ENCODE peak calls at places on chromosomes 13 and 19, in eight cellular contexts. N is heart left ventricle; D is body of pancreas; S is pancreas; E is CD8-positive, alpha-beta T cell; Y is upper lobe of left lung; V is tibial nerve; B is heart right ventricle. C is an unnamed sample.

GRCh38 chr13:110308377-110309158 is 1.5 kb downstream of the COL4A2 start:
- DNase-seq in N (peak), D (peak), S (no peak), E (no peak), Y (no peak), V (no peak), B (no peak), C (no peak)

GRCh38 chr19:44587863-44588752 is 25.3 kb upstream of the IGSF23 start:
- DNase-seq in N (no peak), D (no peak), S (no peak), E (no peak), Y (no peak), V (no peak), B (no peak), C (no peak)

GRCh38 chr13:63351081-63351480 is 1935.4 kb upstream of the PCDH20 start:
- DNase-seq in N (no peak), D (no peak), S (no peak), E (no peak), Y (no peak), V (no peak), B (no peak), C (no peak)

GRCh38 chr19:29001006-29001921 is 211.7 kb downstream of the UQCRFS1 start:
- DNase-seq in N (no peak), D (no peak), S (no peak), E (no peak), Y (no peak), V (no peak), B (no peak), C (no peak)

GRCh38 chr13:36718146-36718545 is 44.3 kb downstream of the SERTM1 start:
- DNase-seq in N (no peak), D (no peak), S (no peak), E (no peak), Y (no peak), V (no peak), B (no peak), C (no peak)

GRCh38 chr19:21023901-21024300 is 3.4 kb downstream of the ZNF430 start:
- DNase-seq in N (no peak), D (no peak), S (no peak), E (no peak), Y (no peak), V (no peak), B (no peak), C (no peak)

GRCh38 chr13:53439439-53440225 is 411.0 kb downstream of the OLFM4 start:
- DNase-seq in N (no peak), D (no peak), S (no peak), E (no peak), Y (no peak), V (no peak), B (peak), C (no peak)

GRCh38 chr13:46339035-46339666 is 47.9 kb downstream of the RUBCNL start:
- DNase-seq in N (peak), D (peak), S (no peak), E (no peak), Y (peak), V (no peak), B (no peak), C (peak)

GRCh38 chr13:71787461-71787860 is 79.5 kb downstream of the DACH1 start:
- DNase-seq in N (no peak), D (no peak), S (no peak), E (no peak), Y (no peak), V (no peak), B (no peak), C (no peak)
- H3K4me3 ChIP-seq in N (no peak), D (no peak), S (no peak), E (no peak), Y (no peak), V (no peak), B (no peak), C (no peak)

GRCh38 chr19:31545766-31546165 is 196.5 kb upstream of the TSHZ3 start:
- DNase-seq in N (no peak), D (no peak), S (no peak), E (no peak), Y (no peak), V (no peak), B (no peak), C (no peak)

GRCh38 chr19:31553112-31553843 is 204.0 kb upstream of the TSHZ3 start:
- DNase-seq in N (no peak), D (no peak), S (no peak), E (no peak), Y (no peak), V (peak), B (no peak), C (no peak)

GRCh38 chr19:31553844-31554215 is 204.6 kb upstream of the TSHZ3 start:
- DNase-seq in N (peak), D (no peak), S (no peak), E (no peak), Y (no peak), V (peak), B (no peak), C (no peak)

GRCh38 chr19:31546561-31546960 is 197.3 kb upstream of the TSHZ3 start:
- DNase-seq in N (no peak), D (no peak), S (no peak), E (no peak), Y (no peak), V (no peak), B (no peak), C (no peak)

DNA sequence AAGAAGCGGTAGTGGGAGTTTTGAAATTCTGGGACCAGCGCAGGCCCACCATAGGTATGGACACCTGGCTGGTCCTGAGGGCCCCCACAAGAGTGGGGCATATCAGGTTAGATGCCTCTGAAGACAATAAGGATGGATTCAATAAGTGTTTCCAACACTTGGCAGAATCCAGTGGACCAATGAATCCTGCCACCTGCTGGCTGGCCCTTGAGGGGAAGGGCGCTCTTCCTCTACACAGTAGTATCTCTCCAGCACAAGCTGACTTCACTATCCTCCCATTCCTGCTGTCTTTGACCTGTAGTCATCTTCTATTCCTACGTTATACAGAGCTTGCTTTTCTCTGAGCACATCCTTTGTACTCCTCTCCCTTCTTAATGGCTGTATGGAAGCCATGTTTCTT is 199.7 kb upstream of the TSHZ3 start:
- DNase-seq in N (no peak), D (peak), S (no peak), E (no peak), Y (no peak), V (no peak), B (peak), C (no peak)
- TF ChIP-seq CTCF in N (peak), D (peak), S (no peak), E (no peak), Y (peak), V (no peak), B (peak), C (no peak)

GRCh38 chr19:1064661-1065605 is 2.0 kb upstream of the ARHGAP45 start:
- DNase-seq in N (no peak), D (peak), S (peak), E (peak), Y (peak), V (no peak), B (peak), C (no peak)
- H3K4me3 ChIP-seq in N (no peak), D (no peak), S (no peak), E (peak), Y (peak), V (no peak), B (peak), C (no peak)

GRCh38 chr19:7916137-7916907 is 1.7 kb downstream of the TGFBR3L start:
- DNase-seq in N (no peak), D (no peak), S (peak), E (peak), Y (no peak), V (no peak), B (no peak), C (no peak)

GRCh38 chr19:7915250-7916136 is 863 bp downstream of the TGFBR3L start:
- DNase-seq in N (no peak), D (no peak), S (no peak), E (no peak), Y (no peak), V (no peak), B (no peak), C (no peak)

GRCh38 chr19:7918615-7919421 is 1.3 kb upstream of the SNAPC2 start:
- DNase-seq in N (no peak), D (no peak), S (no peak), E (no peak), Y (no peak), V (no peak), B (no peak), C (no peak)

GRCh38 chr19:7916908-7917291 is 2.3 kb downstream of the TGFBR3L start:
- DNase-seq in N (no peak), D (no peak), S (no peak), E (no peak), Y (no peak), V (no peak), B (no peak), C (no peak)

DNA sequence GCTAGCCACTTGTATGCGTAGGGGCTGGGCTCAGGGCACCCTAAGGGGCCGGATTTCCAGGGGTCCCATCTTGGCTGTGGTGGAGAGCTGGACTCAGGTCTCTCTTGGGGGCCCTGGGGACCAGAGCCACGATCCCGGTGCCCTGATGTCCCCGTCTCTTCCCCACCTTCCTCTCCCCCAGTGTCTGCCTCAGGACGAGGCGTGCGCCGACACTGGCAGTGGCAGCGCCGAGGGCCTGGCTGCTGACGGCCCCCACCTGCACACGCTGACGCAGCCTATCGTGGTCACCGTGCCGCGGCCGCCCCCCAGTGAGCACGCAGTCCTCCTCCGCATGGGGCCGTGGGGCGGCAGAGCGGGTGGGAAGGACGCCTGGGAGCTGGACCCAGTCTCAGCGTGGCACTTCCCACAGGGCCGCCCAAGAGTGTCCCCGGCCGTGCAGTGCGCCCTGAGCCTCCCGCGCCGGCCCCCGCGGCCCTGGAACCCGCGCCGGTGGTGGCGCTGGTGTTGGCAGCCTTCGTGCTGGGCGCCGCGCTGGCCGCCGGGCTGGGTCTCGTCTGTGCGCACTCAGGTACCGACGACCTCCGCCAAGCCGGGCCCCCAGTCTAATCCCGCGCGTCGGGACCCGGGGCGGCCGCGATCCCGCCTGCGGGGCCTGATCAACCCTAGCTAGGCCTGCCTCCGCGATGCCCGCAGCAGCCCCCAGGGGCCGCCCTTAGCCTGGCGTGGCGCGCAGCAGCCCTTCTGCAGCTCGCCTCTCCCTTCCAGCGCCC is 2.7 kb upstream of the SNAPC2 start:
- DNase-seq in N (no peak), D (peak), S (peak), E (peak), Y (no peak), V (no peak), B (peak), C (no peak)
- TF ChIP-seq CTCF in N (peak), D (no peak), S (no peak), E (peak), Y (peak), V (peak), B (peak), C (peak)

DNA sequence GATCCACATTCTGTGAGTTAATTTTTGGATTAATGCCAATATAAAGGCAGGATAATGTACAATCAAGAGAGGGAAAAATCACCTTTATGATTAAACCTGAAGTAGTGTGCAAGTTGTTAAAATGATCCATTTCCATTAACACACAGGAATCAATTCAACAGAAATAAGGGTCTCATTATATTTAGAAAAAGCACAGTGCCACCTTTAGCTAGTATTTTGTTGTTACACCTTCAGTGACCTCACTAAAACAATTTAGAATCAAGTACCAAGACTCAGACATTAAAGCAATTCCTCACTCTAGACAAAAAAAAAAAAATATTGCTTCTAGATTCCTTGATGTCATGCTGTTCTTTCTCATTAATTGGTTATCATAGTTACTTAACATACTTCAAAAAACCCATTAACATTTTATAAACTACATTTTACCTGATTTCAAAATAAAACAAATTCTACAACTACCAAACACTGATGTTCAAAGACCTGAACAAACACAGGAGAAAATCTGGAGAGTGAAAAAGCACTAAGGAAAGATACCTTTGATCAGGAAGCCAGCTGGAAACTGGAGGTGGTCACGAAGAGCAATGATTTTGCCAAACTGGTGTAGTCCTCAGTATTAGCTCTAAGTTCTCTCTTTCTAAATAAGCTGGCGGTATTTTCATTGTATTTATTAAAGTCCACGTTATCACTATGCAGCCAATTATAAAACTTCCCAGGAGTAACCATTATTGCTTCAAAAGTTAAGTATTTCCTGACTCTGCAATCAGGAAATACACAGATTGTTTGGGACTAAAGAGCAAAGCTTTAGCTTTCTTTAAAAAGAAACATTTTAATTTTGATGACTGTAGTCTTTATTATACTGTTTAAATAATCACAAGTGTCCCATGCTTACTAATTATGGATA is 115.3 kb downstream of the TBC1D4 start:
- DNase-seq in N (no peak), D (no peak), S (no peak), E (no peak), Y (no peak), V (no peak), B (no peak), C (no peak)
- H3K4me3 ChIP-seq in N (peak), D (no peak), S (no peak), E (no peak), Y (no peak), V (no peak), B (peak), C (peak)

DNA sequence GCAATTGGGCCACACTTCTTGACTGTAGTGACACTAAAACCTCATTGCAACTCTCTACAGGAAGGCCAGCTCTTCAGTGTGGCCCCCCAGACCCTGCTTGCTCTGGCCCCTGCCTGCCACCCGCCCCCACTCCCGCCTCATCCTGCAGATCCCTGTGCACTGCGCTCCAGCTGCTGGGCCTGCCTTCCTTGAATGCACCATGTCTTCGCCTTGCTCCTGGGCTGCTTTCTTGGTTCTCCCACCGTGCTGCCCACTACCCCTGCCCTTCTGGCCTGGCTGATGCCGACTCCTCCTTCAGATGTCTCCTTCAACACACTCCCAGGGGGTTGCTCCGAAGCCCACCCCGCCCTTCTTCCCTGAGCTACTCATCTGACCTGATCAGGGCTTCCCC is 98.2 kb downstream of the SIPA1L3 start:
- DNase-seq in N (peak), D (no peak), S (no peak), E (no peak), Y (no peak), V (no peak), B (no peak), C (no peak)
- TF ChIP-seq CTCF in N (no peak), D (no peak), S (no peak), E (no peak), Y (no peak), V (no peak), B (no peak), C (no peak)

GRCh38 chr19:23015660-23016059 is 12.7 kb upstream of the ZNF728 start:
- DNase-seq in N (no peak), D (no peak), S (no peak), E (no peak), Y (no peak), V (no peak), B (no peak), C (no peak)
- H3K4me3 ChIP-seq in N (no peak), D (no peak), S (no peak), E (no peak), Y (no peak), V (no peak), B (no peak), C (no peak)

DNA sequence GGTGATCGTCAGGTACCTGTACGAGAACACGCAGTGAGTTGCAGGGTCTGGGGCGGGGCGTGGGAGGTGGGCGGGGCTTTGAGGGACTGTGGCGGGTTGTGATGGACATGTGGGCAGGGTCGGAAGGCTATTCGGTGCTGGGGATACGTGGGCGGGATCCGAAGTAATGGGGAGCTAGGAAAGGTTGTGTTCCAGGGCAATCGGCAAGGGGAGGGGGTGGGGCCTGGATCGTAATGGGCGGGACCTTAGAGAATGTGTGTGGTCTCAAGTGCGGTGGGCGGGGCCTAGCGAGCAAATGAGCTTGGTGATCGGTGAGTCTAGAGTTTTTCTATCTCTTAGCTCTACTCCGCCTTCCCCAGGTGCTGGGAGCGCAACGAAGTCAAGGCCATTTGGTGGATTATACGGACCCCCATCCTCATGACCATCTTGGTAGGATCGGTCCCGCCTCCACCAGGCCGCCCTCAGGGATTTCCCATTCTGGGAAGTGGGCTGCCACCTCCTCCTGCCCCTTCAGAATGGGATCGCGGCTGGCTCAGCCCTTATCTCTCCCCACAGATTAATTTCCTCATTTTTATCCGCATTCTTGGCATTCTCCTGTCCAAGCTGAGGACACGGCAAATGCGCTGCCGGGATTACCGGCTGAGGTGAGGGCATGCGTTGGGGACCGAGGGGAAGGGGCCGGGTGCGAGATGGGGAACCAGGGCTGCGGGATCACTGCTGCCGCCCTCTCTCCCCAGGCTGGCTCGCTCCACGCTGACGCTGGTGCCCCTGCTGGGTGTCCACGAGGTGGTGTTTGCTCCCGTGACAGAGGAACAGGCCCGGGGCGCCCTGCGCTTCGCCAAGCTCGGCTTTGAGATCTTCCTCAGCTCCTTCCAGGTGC is 9.6 kb downstream of the GIPR start:
- DNase-seq in N (peak), D (peak), S (peak), E (peak), Y (peak), V (peak), B (peak), C (peak)
- TF ChIP-seq CTCF in N (no peak), D (no peak), S (no peak), E (no peak), Y (no peak), V (no peak), B (no peak), C (peak)

DNA sequence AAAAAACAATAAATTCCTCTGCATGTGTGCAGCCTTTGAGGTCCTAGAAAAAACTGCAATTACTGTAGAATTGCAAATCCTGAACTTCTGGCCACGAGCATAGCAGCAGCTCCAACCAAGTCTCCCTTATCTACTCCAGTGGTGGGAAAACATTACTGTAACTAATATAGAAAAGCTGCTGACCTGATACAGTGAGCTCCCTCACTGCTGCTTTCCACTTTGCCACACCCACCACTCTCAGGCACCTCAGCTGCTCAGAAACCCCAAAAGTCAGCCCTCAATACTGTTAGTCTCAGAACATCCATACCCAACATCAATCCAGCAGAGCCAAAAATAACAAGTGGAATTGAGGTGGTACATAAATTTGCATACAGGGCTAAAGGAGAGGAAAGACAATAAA is 192.5 kb downstream of the POU4F1 start:
- DNase-seq in N (no peak), D (no peak), S (no peak), E (no peak), Y (no peak), V (no peak), B (no peak), C (no peak)
- H3K4me3 ChIP-seq in N (no peak), D (no peak), S (no peak), E (no peak), Y (no peak), V (no peak), B (no peak), C (no peak)

C was measured in GM12864.